ENCODE peak calls at places on chromosomes 12 and 14, in eight cellular contexts. J is epithelial cell of esophagus; W is AG04450; Y is stimulated activated CD4-positive, alpha-beta T cell treated with anti-CD3 and anti-CD28 coated beads, Interleukin-1b, Interleukin-23, amount 100 ng/mL, for 1 hour; R is Right ventricle myocardium superior; Q is GM20000; I is GOT3; M is activated T-helper 1 cell treated with Interleukin-2 at 50 U/mL for 16 hours. V is an unnamed sample.

GRCh38 chr12:95789126-95790024 is 1.2 kb downstream of the NTN4 start:
- DNase-seq in J (peak), W (no peak), Y (no peak), R (peak), Q (no peak), I (no peak), M (no peak), V (peak)

GRCh38 chr12:3469711-3470110 is 21.3 kb upstream of the PRMT8 start:
- DNase-seq in J (no peak), W (no peak), Y (no peak), R (no peak), Q (no peak), I (no peak), M (no peak), V (no peak)

GRCh38 chr14:63435838-63436237 is 107.3 kb downstream of the PPP2R5E start:
- DNase-seq in J (no peak), W (peak), Y (no peak), R (peak), Q (no peak), I (no peak), M (no peak), V (no peak)

GRCh38 chr14:99475179-99475578 is 5.5 kb downstream of the SETD3 start:
- DNase-seq in J (peak), W (no peak), Y (no peak), R (no peak), Q (no peak), I (no peak), M (no peak), V (no peak)

GRCh38 chr14:95998656-95999055 is 40.5 kb upstream of the C14orf132 start:
- DNase-seq in J (peak), W (peak), Y (no peak), R (no peak), Q (no peak), I (no peak), M (no peak), V (no peak)

GRCh38 chr12:62536546-62536945 is 69.9 kb downstream of the MON2 start:
- DNase-seq in J (no peak), W (no peak), Y (no peak), R (no peak), Q (no peak), I (no peak), M (no peak), V (no peak)

GRCh38 chr12:79844693-79845092 is 90.2 kb downstream of the PPP1R12A start:
- DNase-seq in J (peak), W (peak), Y (no peak), R (no peak), Q (no peak), I (no peak), M (no peak), V (peak)

GRCh38 chr12:57280234-57281062 is 29.5 kb upstream of the STAC3 start:
- DNase-seq in J (peak), W (peak), Y (peak), R (no peak), Q (peak), I (peak), M (peak), V (no peak)

GRCh38 chr12:130981156-130981789 is 27.6 kb downstream of the ADGRD1 start:
- DNase-seq in J (no peak), W (no peak), Y (no peak), R (no peak), Q (no peak), I (no peak), M (no peak), V (no peak)

GRCh38 chr14:36835145-36835544 is 173.5 kb downstream of the PAX9 start:
- DNase-seq in J (no peak), W (no peak), Y (no peak), R (no peak), Q (no peak), I (no peak), M (no peak), V (no peak)

GRCh38 chr14:88868558-88869159 is 44.2 kb downstream of the TTC8 start:
- DNase-seq in J (peak), W (no peak), Y (no peak), R (no peak), Q (peak), I (no peak), M (no peak), V (no peak)

GRCh38 chr14:49972840-49973239 is 80.0 kb downstream of the ARF6 start:
- DNase-seq in J (peak), W (peak), Y (no peak), R (no peak), Q (no peak), I (no peak), M (no peak), V (no peak)

GRCh38 chr14:93993382-93993781 is 3.7 kb upstream of the CCDC197 start:
- DNase-seq in J (no peak), W (no peak), Y (no peak), R (no peak), Q (no peak), I (no peak), M (no peak), V (no peak)

GRCh38 chr12:76535170-76535569 is 24.4 kb downstream of the OSBPL8 start:
- DNase-seq in J (no peak), W (no peak), Y (no peak), R (no peak), Q (no peak), I (no peak), M (no peak), V (no peak)

GRCh38 chr12:23098110-23099049 is 473.4 kb downstream of the ETNK1 start:
- DNase-seq in J (peak), W (no peak), Y (no peak), R (no peak), Q (no peak), I (no peak), M (no peak), V (no peak)

GRCh38 chr12:62943779-62944395 is 8.9 kb upstream of the PPM1H start:
- DNase-seq in J (no peak), W (no peak), Y (no peak), R (no peak), Q (no peak), I (no peak), M (no peak), V (no peak)

GRCh38 chr12:123886931-123887582 is 85.6 kb downstream of the CCDC92 start:
- DNase-seq in J (no peak), W (no peak), Y (no peak), R (no peak), Q (no peak), I (no peak), M (no peak), V (no peak)

GRCh38 chr12:22459872-22460490 is 84.4 kb downstream of the C2CD5 start:
- DNase-seq in J (peak), W (no peak), Y (no peak), R (no peak), Q (peak), I (no peak), M (no peak), V (peak)

GRCh38 chr12:9925746-9926393 is 6.3 kb downstream of the CLEC2A start:
- DNase-seq in J (peak), W (peak), Y (no peak), R (no peak), Q (peak), I (no peak), M (no peak), V (peak)

GRCh38 chr12:83818888-83819287 is 1093.7 kb downstream of the SLC6A15 start:
- DNase-seq in J (peak), W (no peak), Y (no peak), R (no peak), Q (no peak), I (no peak), M (no peak), V (no peak)

GRCh38 chr12:7933255-7933726 is 2.7 kb downstream of the SLC2A3 start:
- DNase-seq in J (peak), W (peak), Y (peak), R (peak), Q (peak), I (peak), M (peak), V (peak)

GRCh38 chr12:122127839-122128238 is 46.2 kb downstream of the IL31 start:
- DNase-seq in J (no peak), W (no peak), Y (no peak), R (no peak), Q (no peak), I (no peak), M (no peak), V (no peak)

GRCh38 chr12:132407525-132407924 is 78.1 kb upstream of the GALNT9 start:
- DNase-seq in J (no peak), W (no peak), Y (no peak), R (no peak), Q (no peak), I (no peak), M (no peak), V (no peak)

GRCh38 chr12:101857043-101857558 is 20.3 kb upstream of the DRAM1 start:
- DNase-seq in J (peak), W (no peak), Y (no peak), R (no peak), Q (no peak), I (no peak), M (no peak), V (no peak)

GRCh38 chr12:117261267-117261666 is 71.0 kb upstream of the FBXO21 start:
- DNase-seq in J (peak), W (no peak), Y (no peak), R (no peak), Q (no peak), I (no peak), M (no peak), V (no peak)

GRCh38 chr12:112932485-112933151 is 5.7 kb upstream of the OAS3 start:
- DNase-seq in J (no peak), W (no peak), Y (no peak), R (no peak), Q (no peak), I (no peak), M (no peak), V (peak)

GRCh38 chr12:14999421-15000047 is 26.7 kb downstream of the PDE6H start:
- DNase-seq in J (peak), W (no peak), Y (no peak), R (no peak), Q (no peak), I (no peak), M (no peak), V (no peak)

GRCh38 chr12:116712458-116713303 is 25.2 kb downstream of the SPRING1 start:
- DNase-seq in J (peak), W (no peak), Y (no peak), R (no peak), Q (no peak), I (no peak), M (no peak), V (no peak)

GRCh38 chr12:132374821-132375445 is 45.5 kb upstream of the GALNT9 start:
- DNase-seq in J (no peak), W (no peak), Y (no peak), R (no peak), Q (no peak), I (no peak), M (no peak), V (no peak)